ENCODE peak calls at places on chromosome 3, in eight cellular contexts. M is stimulated activated CD8-positive, alpha-beta memory T cell treated with anti-CD3 and anti-CD28 coated beads, Interleukin-7, amount 100 ng/mL, for 24 hours; P is NCI-H69; Z is adrenal gland; C is activated naive CD4-positive, alpha-beta T cell treated with anti-CD3 and anti-CD28 coated beads, Interleukin-2, amount 50 U/mL, for 16 hours; X is kidney tubule cell; I is GM23248; W is substantia nigra. Y is an unnamed sample.
A peak's percentile ranks its signal among the peaks of the same experiment; 100 is the strongest.

GRCh38 chr3:184299488-184300376 is 691 bp downstream of the PSMD2 start:
- DNase-seq in M (no peak), X (peak; percentile 56), P (peak; percentile 42), Z (no peak), W (no peak), I (peak; percentile 86), C (no peak), Y (no peak)

GRCh38 chr3:139994891-139995290 is 59.9 kb downstream of the CLSTN2 start:
- DNase-seq in Z (no peak), X (no peak), C (no peak), P (no peak), I (no peak), M (no peak), W (no peak), Y (no peak)

GRCh38 chr3:13676618-13677017 is 127.7 kb downstream of the FBLN2 start:
- DNase-seq in X (peak; percentile 77), W (no peak), Z (no peak), M (no peak), C (no peak), P (no peak), I (no peak), Y (no peak)

GRCh38 chr3:120203621-120204020 is 81.4 kb downstream of the GPR156 start:
- DNase-seq in Z (no peak), X (no peak), C (no peak), I (no peak), P (no peak), M (no peak), W (no peak), Y (no peak)

GRCh38 chr3:46905191-46905560 is 27.7 kb downstream of the PTH1R start:
- DNase-seq in M (no peak), I (no peak), Z (no peak), C (no peak), X (no peak), P (no peak), W (no peak), Y (peak; percentile 12)

GRCh38 chr3:24843955-24844354 is 349.3 kb upstream of the THRB start:
- DNase-seq in C (no peak), I (no peak), M (no peak), Z (no peak), W (no peak), P (peak; percentile 73), X (no peak), Y (no peak)

GRCh38 chr3:12954891-12955650 is 113.7 kb upstream of the RPL32 start:
- DNase-seq in C (peak; percentile 21), Z (peak; percentile 86), X (no peak), P (peak; percentile 84), I (peak; percentile 78), M (no peak), W (peak; percentile 62), Y (peak; percentile 92)

GRCh38 chr3:89261673-89262072 is 154.3 kb downstream of the EPHA3 start:
- DNase-seq in M (no peak), I (no peak), X (no peak), P (no peak), W (no peak), Z (no peak), C (no peak), Y (no peak)

GRCh38 chr3:45541326-45542321 is 52.9 kb upstream of the LIMD1 start:
- DNase-seq in Z (no peak), I (no peak), M (no peak), X (no peak), W (no peak), C (no peak), P (no peak), Y (no peak)

GRCh38 chr3:107220538-107220937 is 156.7 kb upstream of the CCDC54 start:
- DNase-seq in W (no peak), X (no peak), I (no peak), P (no peak), Z (no peak), M (no peak), C (no peak), Y (no peak)

GRCh38 chr3:13352621-13353131 is 67.4 kb downstream of the NUP210 start:
- DNase-seq in P (no peak), X (peak; percentile 85), C (peak; percentile 40), M (peak; percentile 32), I (peak; percentile 38), W (no peak), Z (no peak), Y (no peak)

Y was measured in cardiac septum.